ENCODE peak calls at places on chromosome 7, in ten cellular contexts. One of them, this sample, is unnamed.
A peak's percentile ranks its signal among the peaks of the same experiment; 100 is the strongest.

GRCh38 chr7:29596593-29597178 is 33.1 kb downstream of the PRR15 start:
- DNase-seq in activated CD8-positive, alpha-beta T cell treated with anti-CD3 and anti-CD28 coated beads, Interleukin-2, amount 10 ng/mL, durations not matched to agents 7 days and 5 days: no peak
- DNase-seq in lung microvascular endothelial cell: no peak
- DNase-seq in NCI-H82: no peak
- DNase-seq in CD4-positive, alpha-beta memory T cell: no peak
- DNase-seq in LNCaP clone FGC: no peak
- DNase-seq in CD8-positive, alpha-beta T cell: no peak
- DNase-seq in lung: no peak
- DNase-seq in NCI-H1694 treated with DMSO at 0.1 percent for 48 hours: no peak
- DNase-seq in HS-5: no peak
- DNase-seq in this sample: no peak

GRCh38 chr7:151889406-151890354 is 12.8 kb upstream of the PRKAG2 start:
- DNase-seq in lung microvascular endothelial cell: no peak
- DNase-seq in activated CD8-positive, alpha-beta T cell treated with anti-CD3 and anti-CD28 coated beads, Interleukin-2, amount 10 ng/mL, durations not matched to agents 7 days and 5 days: no peak
- DNase-seq in NCI-H82: no peak
- DNase-seq in NCI-H1694 treated with DMSO at 0.1 percent for 48 hours: no peak
- DNase-seq in HS-5: no peak
- DNase-seq in lung: no peak
- DNase-seq in CD8-positive, alpha-beta T cell: no peak
- DNase-seq in LNCaP clone FGC: no peak
- DNase-seq in CD4-positive, alpha-beta memory T cell: no peak
- DNase-seq in this sample: no peak

GRCh38 chr7:152366662-152367061 is 69.1 kb downstream of the KMT2C start:
- DNase-seq in NCI-H1694 treated with DMSO at 0.1 percent for 48 hours: no peak
- DNase-seq in CD4-positive, alpha-beta memory T cell: no peak
- DNase-seq in NCI-H82: no peak
- DNase-seq in lung microvascular endothelial cell: peak; percentile 62
- DNase-seq in LNCaP clone FGC: no peak
- DNase-seq in activated CD8-positive, alpha-beta T cell treated with anti-CD3 and anti-CD28 coated beads, Interleukin-2, amount 10 ng/mL, durations not matched to agents 7 days and 5 days: no peak
- DNase-seq in HS-5: no peak
- DNase-seq in lung: no peak
- DNase-seq in CD8-positive, alpha-beta T cell: no peak
- DNase-seq in this sample: no peak

GRCh38 chr7:131071786-131072504 is 255.7 kb upstream of the MKLN1 start:
- DNase-seq in activated CD8-positive, alpha-beta T cell treated with anti-CD3 and anti-CD28 coated beads, Interleukin-2, amount 10 ng/mL, durations not matched to agents 7 days and 5 days: peak; percentile 38
- DNase-seq in lung: peak; percentile 57
- DNase-seq in NCI-H82: no peak
- DNase-seq in HS-5: no peak
- DNase-seq in NCI-H1694 treated with DMSO at 0.1 percent for 48 hours: peak; percentile 24
- DNase-seq in lung microvascular endothelial cell: peak; percentile 93
- DNase-seq in CD8-positive, alpha-beta T cell: no peak
- DNase-seq in LNCaP clone FGC: no peak
- DNase-seq in CD4-positive, alpha-beta memory T cell: no peak
- DNase-seq in this sample: no peak

GRCh38 chr7:10429031-10429430 is 544.6 kb upstream of the PHF14 start:
- DNase-seq in CD4-positive, alpha-beta memory T cell: no peak
- DNase-seq in NCI-H1694 treated with DMSO at 0.1 percent for 48 hours: peak; percentile 25
- DNase-seq in LNCaP clone FGC: no peak
- DNase-seq in lung microvascular endothelial cell: no peak
- DNase-seq in HS-5: no peak
- DNase-seq in activated CD8-positive, alpha-beta T cell treated with anti-CD3 and anti-CD28 coated beads, Interleukin-2, amount 10 ng/mL, durations not matched to agents 7 days and 5 days: no peak
- DNase-seq in lung: no peak
- DNase-seq in NCI-H82: no peak
- DNase-seq in CD8-positive, alpha-beta T cell: no peak
- DNase-seq in this sample: no peak

GRCh38 chr7:131895541-131896173 is 339.2 kb upstream of the PODXL start:
- DNase-seq in NCI-H82: no peak
- DNase-seq in LNCaP clone FGC: no peak
- DNase-seq in NCI-H1694 treated with DMSO at 0.1 percent for 48 hours: no peak
- DNase-seq in CD4-positive, alpha-beta memory T cell: no peak
- DNase-seq in lung microvascular endothelial cell: peak; percentile 94
- DNase-seq in HS-5: peak; percentile 5
- DNase-seq in activated CD8-positive, alpha-beta T cell treated with anti-CD3 and anti-CD28 coated beads, Interleukin-2, amount 10 ng/mL, durations not matched to agents 7 days and 5 days: no peak
- DNase-seq in CD8-positive, alpha-beta T cell: no peak
- DNase-seq in lung: no peak
- DNase-seq in this sample: no peak

GRCh38 chr7:12434012-12434642 is 30.5 kb upstream of the VWDE start:
- DNase-seq in lung microvascular endothelial cell: no peak
- DNase-seq in NCI-H1694 treated with DMSO at 0.1 percent for 48 hours: peak; percentile 14
- DNase-seq in lung: no peak
- DNase-seq in CD4-positive, alpha-beta memory T cell: no peak
- DNase-seq in activated CD8-positive, alpha-beta T cell treated with anti-CD3 and anti-CD28 coated beads, Interleukin-2, amount 10 ng/mL, durations not matched to agents 7 days and 5 days: no peak
- DNase-seq in HS-5: no peak
- DNase-seq in NCI-H82: no peak
- DNase-seq in LNCaP clone FGC: no peak
- DNase-seq in CD8-positive, alpha-beta T cell: no peak
- DNase-seq in this sample: no peak

GRCh38 chr7:140754506-140754905 is 58.0 kb downstream of the NDUFB2 start:
- DNase-seq in lung: no peak
- DNase-seq in activated CD8-positive, alpha-beta T cell treated with anti-CD3 and anti-CD28 coated beads, Interleukin-2, amount 10 ng/mL, durations not matched to agents 7 days and 5 days: no peak
- DNase-seq in NCI-H1694 treated with DMSO at 0.1 percent for 48 hours: no peak
- DNase-seq in LNCaP clone FGC: no peak
- DNase-seq in CD8-positive, alpha-beta T cell: no peak
- DNase-seq in HS-5: no peak
- DNase-seq in CD4-positive, alpha-beta memory T cell: no peak
- DNase-seq in NCI-H82: no peak
- DNase-seq in lung microvascular endothelial cell: no peak
- DNase-seq in this sample: no peak

GRCh38 chr7:79217468-79217867 is 236.0 kb downstream of the MAGI2 start:
- DNase-seq in LNCaP clone FGC: no peak
- DNase-seq in NCI-H1694 treated with DMSO at 0.1 percent for 48 hours: no peak
- DNase-seq in lung: no peak
- DNase-seq in CD8-positive, alpha-beta T cell: no peak
- DNase-seq in CD4-positive, alpha-beta memory T cell: no peak
- DNase-seq in NCI-H82: no peak
- DNase-seq in activated CD8-positive, alpha-beta T cell treated with anti-CD3 and anti-CD28 coated beads, Interleukin-2, amount 10 ng/mL, durations not matched to agents 7 days and 5 days: no peak
- DNase-seq in lung microvascular endothelial cell: no peak
- DNase-seq in HS-5: no peak
- DNase-seq in this sample: no peak

GRCh38 chr7:45661302-45661995 is 87.3 kb downstream of the ADCY1 start:
- DNase-seq in NCI-H1694 treated with DMSO at 0.1 percent for 48 hours: no peak
- DNase-seq in CD4-positive, alpha-beta memory T cell: no peak
- DNase-seq in activated CD8-positive, alpha-beta T cell treated with anti-CD3 and anti-CD28 coated beads, Interleukin-2, amount 10 ng/mL, durations not matched to agents 7 days and 5 days: peak; percentile 12
- DNase-seq in NCI-H82: no peak
- DNase-seq in lung microvascular endothelial cell: no peak
- DNase-seq in HS-5: no peak
- DNase-seq in LNCaP clone FGC: no peak
- DNase-seq in lung: no peak
- DNase-seq in CD8-positive, alpha-beta T cell: no peak
- DNase-seq in this sample: no peak

GRCh38 chr7:110432061-110432553 is 658.8 kb upstream of the LRRN3 start:
- DNase-seq in NCI-H82: no peak
- DNase-seq in CD8-positive, alpha-beta T cell: no peak
- DNase-seq in LNCaP clone FGC: no peak
- DNase-seq in activated CD8-positive, alpha-beta T cell treated with anti-CD3 and anti-CD28 coated beads, Interleukin-2, amount 10 ng/mL, durations not matched to agents 7 days and 5 days: no peak
- DNase-seq in HS-5: no peak
- DNase-seq in lung microvascular endothelial cell: no peak
- DNase-seq in lung: no peak
- DNase-seq in CD4-positive, alpha-beta memory T cell: no peak
- DNase-seq in NCI-H1694 treated with DMSO at 0.1 percent for 48 hours: no peak
- DNase-seq in this sample: no peak

GRCh38 chr7:107390921-107391320 is 78.9 kb upstream of the GPR22 start:
- DNase-seq in activated CD8-positive, alpha-beta T cell treated with anti-CD3 and anti-CD28 coated beads, Interleukin-2, amount 10 ng/mL, durations not matched to agents 7 days and 5 days: no peak
- DNase-seq in CD4-positive, alpha-beta memory T cell: no peak
- DNase-seq in lung: no peak
- DNase-seq in HS-5: no peak
- DNase-seq in lung microvascular endothelial cell: no peak
- DNase-seq in NCI-H1694 treated with DMSO at 0.1 percent for 48 hours: no peak
- DNase-seq in LNCaP clone FGC: no peak
- DNase-seq in NCI-H82: peak; percentile 21
- DNase-seq in CD8-positive, alpha-beta T cell: no peak
- DNase-seq in this sample: no peak

GRCh38 chr7:151117565-151117964 is 31.3 kb downstream of the AGAP3 start:
- DNase-seq in LNCaP clone FGC: no peak
- DNase-seq in activated CD8-positive, alpha-beta T cell treated with anti-CD3 and anti-CD28 coated beads, Interleukin-2, amount 10 ng/mL, durations not matched to agents 7 days and 5 days: peak; percentile 35
- DNase-seq in HS-5: no peak
- DNase-seq in lung: no peak
- DNase-seq in CD8-positive, alpha-beta T cell: peak; percentile 29
- DNase-seq in CD4-positive, alpha-beta memory T cell: peak; percentile 42
- DNase-seq in lung microvascular endothelial cell: no peak
- DNase-seq in NCI-H82: no peak
- DNase-seq in NCI-H1694 treated with DMSO at 0.1 percent for 48 hours: no peak
- DNase-seq in this sample: no peak

GRCh38 chr7:26598867-26599266 is 265.5 kb downstream of the SKAP2 start:
- DNase-seq in LNCaP clone FGC: no peak
- DNase-seq in NCI-H82: no peak
- DNase-seq in CD4-positive, alpha-beta memory T cell: no peak
- DNase-seq in activated CD8-positive, alpha-beta T cell treated with anti-CD3 and anti-CD28 coated beads, Interleukin-2, amount 10 ng/mL, durations not matched to agents 7 days and 5 days: no peak
- DNase-seq in NCI-H1694 treated with DMSO at 0.1 percent for 48 hours: no peak
- DNase-seq in HS-5: no peak
- DNase-seq in lung microvascular endothelial cell: no peak
- DNase-seq in lung: no peak
- DNase-seq in CD8-positive, alpha-beta T cell: no peak
- DNase-seq in this sample: no peak

GRCh38 chr7:47601119-47601880 is 19.4 kb upstream of the TNS3 start:
- DNase-seq in CD8-positive, alpha-beta T cell: no peak
- DNase-seq in HS-5: peak; percentile 97
- DNase-seq in NCI-H1694 treated with DMSO at 0.1 percent for 48 hours: no peak
- DNase-seq in activated CD8-positive, alpha-beta T cell treated with anti-CD3 and anti-CD28 coated beads, Interleukin-2, amount 10 ng/mL, durations not matched to agents 7 days and 5 days: no peak
- DNase-seq in CD4-positive, alpha-beta memory T cell: no peak
- DNase-seq in lung: no peak
- DNase-seq in NCI-H82: no peak
- DNase-seq in lung microvascular endothelial cell: peak; percentile 36
- DNase-seq in LNCaP clone FGC: no peak
- DNase-seq in this sample: no peak

GRCh38 chr7:21367081-21367480 is 60.8 kb upstream of the SP4 start:
- DNase-seq in lung: no peak
- DNase-seq in activated CD8-positive, alpha-beta T cell treated with anti-CD3 and anti-CD28 coated beads, Interleukin-2, amount 10 ng/mL, durations not matched to agents 7 days and 5 days: no peak
- DNase-seq in lung microvascular endothelial cell: peak; percentile 57
- DNase-seq in LNCaP clone FGC: peak; percentile 76
- DNase-seq in HS-5: no peak
- DNase-seq in CD8-positive, alpha-beta T cell: no peak
- DNase-seq in NCI-H82: no peak
- DNase-seq in NCI-H1694 treated with DMSO at 0.1 percent for 48 hours: no peak
- DNase-seq in CD4-positive, alpha-beta memory T cell: no peak
- DNase-seq in this sample: no peak

GRCh38 chr7:143300959-143301617 is 12.9 kb downstream of the CASP2 start:
- DNase-seq in HS-5: no peak
- DNase-seq in activated CD8-positive, alpha-beta T cell treated with anti-CD3 and anti-CD28 coated beads, Interleukin-2, amount 10 ng/mL, durations not matched to agents 7 days and 5 days: no peak
- DNase-seq in LNCaP clone FGC: peak; percentile 85
- DNase-seq in lung: no peak
- DNase-seq in lung microvascular endothelial cell: no peak
- DNase-seq in NCI-H82: no peak
- DNase-seq in NCI-H1694 treated with DMSO at 0.1 percent for 48 hours: no peak
- DNase-seq in CD4-positive, alpha-beta memory T cell: no peak
- DNase-seq in CD8-positive, alpha-beta T cell: no peak
- DNase-seq in this sample: no peak

GRCh38 chr7:149869867-149870266 is 3.9 kb upstream of the ATP6V0E2 start:
- DNase-seq in NCI-H1694 treated with DMSO at 0.1 percent for 48 hours: no peak
- DNase-seq in LNCaP clone FGC: no peak
- DNase-seq in lung microvascular endothelial cell: no peak
- DNase-seq in CD4-positive, alpha-beta memory T cell: peak; percentile 76
- DNase-seq in NCI-H82: no peak
- DNase-seq in HS-5: no peak
- DNase-seq in CD8-positive, alpha-beta T cell: peak; percentile 30
- DNase-seq in activated CD8-positive, alpha-beta T cell treated with anti-CD3 and anti-CD28 coated beads, Interleukin-2, amount 10 ng/mL, durations not matched to agents 7 days and 5 days: peak; percentile 80
- DNase-seq in lung: no peak
- DNase-seq in this sample: peak; percentile 53

GRCh38 chr7:106057962-106058901 is 53.9 kb downstream of the SYPL1 start:
- DNase-seq in CD8-positive, alpha-beta T cell: no peak
- DNase-seq in activated CD8-positive, alpha-beta T cell treated with anti-CD3 and anti-CD28 coated beads, Interleukin-2, amount 10 ng/mL, durations not matched to agents 7 days and 5 days: no peak
- DNase-seq in NCI-H1694 treated with DMSO at 0.1 percent for 48 hours: peak; percentile 95
- DNase-seq in NCI-H82: no peak
- DNase-seq in lung microvascular endothelial cell: no peak
- DNase-seq in LNCaP clone FGC: peak; percentile 95
- DNase-seq in lung: peak; percentile 73
- DNase-seq in CD4-positive, alpha-beta memory T cell: no peak
- DNase-seq in HS-5: no peak
- DNase-seq in this sample: no peak

GRCh38 chr7:118583651-118584050 is 359.1 kb downstream of the ANKRD7 start:
- DNase-seq in LNCaP clone FGC: no peak
- DNase-seq in activated CD8-positive, alpha-beta T cell treated with anti-CD3 and anti-CD28 coated beads, Interleukin-2, amount 10 ng/mL, durations not matched to agents 7 days and 5 days: no peak
- DNase-seq in HS-5: no peak
- DNase-seq in CD8-positive, alpha-beta T cell: no peak
- DNase-seq in NCI-H82: peak; percentile 53
- DNase-seq in lung microvascular endothelial cell: no peak
- DNase-seq in lung: no peak
- DNase-seq in NCI-H1694 treated with DMSO at 0.1 percent for 48 hours: peak; percentile 88
- DNase-seq in CD4-positive, alpha-beta memory T cell: no peak
- DNase-seq in this sample: no peak

GRCh38 chr7:34357068-34357467 is 300.9 kb upstream of the NPSR1 start:
- DNase-seq in lung: no peak
- DNase-seq in lung microvascular endothelial cell: no peak
- DNase-seq in activated CD8-positive, alpha-beta T cell treated with anti-CD3 and anti-CD28 coated beads, Interleukin-2, amount 10 ng/mL, durations not matched to agents 7 days and 5 days: no peak
- DNase-seq in NCI-H1694 treated with DMSO at 0.1 percent for 48 hours: no peak
- DNase-seq in NCI-H82: no peak
- DNase-seq in CD4-positive, alpha-beta memory T cell: no peak
- DNase-seq in HS-5: no peak
- DNase-seq in LNCaP clone FGC: no peak
- DNase-seq in CD8-positive, alpha-beta T cell: no peak
- DNase-seq in this sample: no peak

GRCh38 chr7:108008827-108009226 is 5.9 kb upstream of the LAMB1 start:
- DNase-seq in CD8-positive, alpha-beta T cell: no peak
- DNase-seq in HS-5: no peak
- DNase-seq in lung microvascular endothelial cell: no peak
- DNase-seq in CD4-positive, alpha-beta memory T cell: no peak
- DNase-seq in LNCaP clone FGC: no peak
- DNase-seq in NCI-H82: no peak
- DNase-seq in NCI-H1694 treated with DMSO at 0.1 percent for 48 hours: no peak
- DNase-seq in lung: no peak
- DNase-seq in activated CD8-positive, alpha-beta T cell treated with anti-CD3 and anti-CD28 coated beads, Interleukin-2, amount 10 ng/mL, durations not matched to agents 7 days and 5 days: no peak
- DNase-seq in this sample: no peak

GRCh38 chr7:31455844-31456243 is 58.0 kb upstream of the ITPRID1 start:
- DNase-seq in CD8-positive, alpha-beta T cell: no peak
- DNase-seq in activated CD8-positive, alpha-beta T cell treated with anti-CD3 and anti-CD28 coated beads, Interleukin-2, amount 10 ng/mL, durations not matched to agents 7 days and 5 days: no peak
- DNase-seq in lung: no peak
- DNase-seq in NCI-H1694 treated with DMSO at 0.1 percent for 48 hours: no peak
- DNase-seq in NCI-H82: no peak
- DNase-seq in HS-5: no peak
- DNase-seq in LNCaP clone FGC: no peak
- DNase-seq in lung microvascular endothelial cell: no peak
- DNase-seq in CD4-positive, alpha-beta memory T cell: no peak
- DNase-seq in this sample: no peak

GRCh38 chr7:73761854-73762658 is 8.0 kb downstream of the CLDN3 start:
- DNase-seq in activated CD8-positive, alpha-beta T cell treated with anti-CD3 and anti-CD28 coated beads, Interleukin-2, amount 10 ng/mL, durations not matched to agents 7 days and 5 days: no peak
- DNase-seq in NCI-H82: peak; percentile 76
- DNase-seq in lung microvascular endothelial cell: no peak
- DNase-seq in LNCaP clone FGC: no peak
- DNase-seq in CD8-positive, alpha-beta T cell: no peak
- DNase-seq in CD4-positive, alpha-beta memory T cell: no peak
- DNase-seq in lung: no peak
- DNase-seq in NCI-H1694 treated with DMSO at 0.1 percent for 48 hours: no peak
- DNase-seq in HS-5: no peak
- DNase-seq in this sample: no peak

GRCh38 chr7:70696139-70696782 is 435.7 kb upstream of the GALNT17 start:
- DNase-seq in lung microvascular endothelial cell: no peak
- DNase-seq in activated CD8-positive, alpha-beta T cell treated with anti-CD3 and anti-CD28 coated beads, Interleukin-2, amount 10 ng/mL, durations not matched to agents 7 days and 5 days: no peak
- DNase-seq in lung: no peak
- DNase-seq in LNCaP clone FGC: no peak
- DNase-seq in NCI-H82: peak; percentile 76
- DNase-seq in CD4-positive, alpha-beta memory T cell: no peak
- DNase-seq in HS-5: no peak
- DNase-seq in NCI-H1694 treated with DMSO at 0.1 percent for 48 hours: peak; percentile 41
- DNase-seq in CD8-positive, alpha-beta T cell: no peak
- DNase-seq in this sample: no peak

GRCh38 chr7:123041085-123041484 is 45.6 kb upstream of the TAS2R16 start:
- DNase-seq in LNCaP clone FGC: no peak
- DNase-seq in lung microvascular endothelial cell: peak; percentile 52
- DNase-seq in CD8-positive, alpha-beta T cell: no peak
- DNase-seq in CD4-positive, alpha-beta memory T cell: no peak
- DNase-seq in HS-5: peak; percentile 16
- DNase-seq in lung: no peak
- DNase-seq in activated CD8-positive, alpha-beta T cell treated with anti-CD3 and anti-CD28 coated beads, Interleukin-2, amount 10 ng/mL, durations not matched to agents 7 days and 5 days: no peak
- DNase-seq in NCI-H82: no peak
- DNase-seq in NCI-H1694 treated with DMSO at 0.1 percent for 48 hours: no peak
- DNase-seq in this sample: no peak

GRCh38 chr7:157250605-157251228 is 86.1 kb upstream of the DNAJB6 start:
- DNase-seq in activated CD8-positive, alpha-beta T cell treated with anti-CD3 and anti-CD28 coated beads, Interleukin-2, amount 10 ng/mL, durations not matched to agents 7 days and 5 days: peak; percentile 69
- DNase-seq in NCI-H1694 treated with DMSO at 0.1 percent for 48 hours: peak; percentile 14
- DNase-seq in HS-5: no peak
- DNase-seq in LNCaP clone FGC: no peak
- DNase-seq in NCI-H82: peak; percentile 72
- DNase-seq in CD8-positive, alpha-beta T cell: peak; percentile 22
- DNase-seq in CD4-positive, alpha-beta memory T cell: peak; percentile 40
- DNase-seq in lung: peak; percentile 54
- DNase-seq in lung microvascular endothelial cell: peak; percentile 84
- DNase-seq in this sample: peak; percentile 46

GRCh38 chr7:109641445-109641844 is 1071.8 kb downstream of the DNAJB9 start:
- DNase-seq in CD4-positive, alpha-beta memory T cell: no peak
- DNase-seq in lung microvascular endothelial cell: no peak
- DNase-seq in CD8-positive, alpha-beta T cell: no peak
- DNase-seq in NCI-H1694 treated with DMSO at 0.1 percent for 48 hours: no peak
- DNase-seq in activated CD8-positive, alpha-beta T cell treated with anti-CD3 and anti-CD28 coated beads, Interleukin-2, amount 10 ng/mL, durations not matched to agents 7 days and 5 days: no peak
- DNase-seq in HS-5: no peak
- DNase-seq in lung: no peak
- DNase-seq in NCI-H82: no peak
- DNase-seq in LNCaP clone FGC: no peak
- DNase-seq in this sample: no peak